ENCODE peak calls at places on chromosome 13, in four cellular contexts. One of them, this sample, is unnamed.

GRCh38 chr13:111005364-111005763 is 90.5 kb upstream of the ANKRD10 start:
- DNase-seq in hepatic stellate cell: peak
- DNase-seq in stimulated activated CD4-positive, alpha-beta T cell treated with anti-CD3 and anti-CD28 coated beads, Interleukin-15, amount 100 ng/mL, for 1 hour: no peak
- DNase-seq in cardiac muscle cell: no peak
- DNase-seq in this sample: no peak

GRCh38 chr13:52092087-52092486 is 36.8 kb downstream of the NEK5 start:
- DNase-seq in hepatic stellate cell: no peak
- DNase-seq in stimulated activated CD4-positive, alpha-beta T cell treated with anti-CD3 and anti-CD28 coated beads, Interleukin-15, amount 100 ng/mL, for 1 hour: no peak
- DNase-seq in cardiac muscle cell: no peak
- DNase-seq in this sample: no peak

GRCh38 chr13:34764246-34764645 is 177.8 kb upstream of the NBEA start:
- DNase-seq in hepatic stellate cell: no peak
- DNase-seq in stimulated activated CD4-positive, alpha-beta T cell treated with anti-CD3 and anti-CD28 coated beads, Interleukin-15, amount 100 ng/mL, for 1 hour: no peak
- DNase-seq in cardiac muscle cell: no peak
- DNase-seq in this sample: no peak

GRCh38 chr13:24630851-24631341 is 49.3 kb upstream of the ATP12A start:
- DNase-seq in hepatic stellate cell: no peak
- DNase-seq in stimulated activated CD4-positive, alpha-beta T cell treated with anti-CD3 and anti-CD28 coated beads, Interleukin-15, amount 100 ng/mL, for 1 hour: no peak
- DNase-seq in cardiac muscle cell: peak
- DNase-seq in this sample: no peak

GRCh38 chr13:37811441-37811840 is 58.1 kb downstream of the TRPC4 start:
- DNase-seq in hepatic stellate cell: no peak
- DNase-seq in stimulated activated CD4-positive, alpha-beta T cell treated with anti-CD3 and anti-CD28 coated beads, Interleukin-15, amount 100 ng/mL, for 1 hour: no peak
- DNase-seq in cardiac muscle cell: peak
- DNase-seq in this sample: no peak

GRCh38 chr13:75145926-75146325 is 336.0 kb downstream of the TBC1D4 start:
- DNase-seq in hepatic stellate cell: no peak
- DNase-seq in stimulated activated CD4-positive, alpha-beta T cell treated with anti-CD3 and anti-CD28 coated beads, Interleukin-15, amount 100 ng/mL, for 1 hour: no peak
- DNase-seq in cardiac muscle cell: peak
- DNase-seq in this sample: no peak

GRCh38 chr13:73307481-73307880 is 248.7 kb downstream of the KLF5 start:
- DNase-seq in hepatic stellate cell: no peak
- DNase-seq in stimulated activated CD4-positive, alpha-beta T cell treated with anti-CD3 and anti-CD28 coated beads, Interleukin-15, amount 100 ng/mL, for 1 hour: no peak
- DNase-seq in cardiac muscle cell: no peak
- DNase-seq in this sample: no peak

GRCh38 chr13:74287672-74288169 is 153.5 kb upstream of the KLF12 start:
- DNase-seq in hepatic stellate cell: no peak
- DNase-seq in stimulated activated CD4-positive, alpha-beta T cell treated with anti-CD3 and anti-CD28 coated beads, Interleukin-15, amount 100 ng/mL, for 1 hour: peak
- DNase-seq in cardiac muscle cell: peak
- DNase-seq in this sample: peak

GRCh38 chr13:114108141-114108761 is 24.2 kb downstream of the RASA3 start:
- DNase-seq in hepatic stellate cell: no peak
- DNase-seq in stimulated activated CD4-positive, alpha-beta T cell treated with anti-CD3 and anti-CD28 coated beads, Interleukin-15, amount 100 ng/mL, for 1 hour: no peak
- DNase-seq in cardiac muscle cell: no peak
- DNase-seq in this sample: no peak